ENCODE peak calls at places on chromosomes 1 and 21, in four cellular contexts. S is fibroblast of pulmonary artery; Y is activated CD4-positive, alpha-beta T cell treated with anti-CD3 and anti-CD28 coated beads, Interleukin-2, amount 50 U/mL, for 1 hour; P is RWPE1. I is an unnamed sample.

GRCh38 chr1:6447818-6448748 is 17.9 kb downstream of the TNFRSF25 start:
- DNase-seq in S (no peak), P (no peak), Y (peak), I (no peak)

GRCh38 chr1:77282866-77283539 is 1.2 kb downstream of the AK5 start:
- DNase-seq in P (no peak), Y (peak), S (no peak), I (no peak)

GRCh38 chr21:34865922-34866271 is 183.2 kb downstream of the RUNX1 start:
- DNase-seq in Y (no peak), P (no peak), S (no peak), I (no peak)

GRCh38 chr1:214454619-214455396 is 96.6 kb downstream of the PTPN14 start:
- DNase-seq in Y (no peak), P (peak), S (peak), I (no peak)

GRCh38 chr1:113593550-113594288 is 165.6 kb downstream of the PHTF1 start:
- DNase-seq in S (no peak), P (no peak), Y (no peak), I (no peak)

GRCh38 chr1:154442006-154442740 is 37.0 kb downstream of the IL6R start:
- DNase-seq in P (no peak), S (peak), Y (no peak), I (no peak)

GRCh38 chr1:225996946-225997545 is 2.1 kb downstream of the SDE2 start:
- DNase-seq in P (no peak), Y (no peak), S (peak), I (peak)

GRCh38 chr1:165858364-165858823 is 31.0 kb downstream of the UCK2 start:
- DNase-seq in P (no peak), S (no peak), Y (no peak), I (no peak)

GRCh38 chr1:22870201-22870871 is 102.3 kb downstream of the LACTBL1 start:
- DNase-seq in P (no peak), Y (no peak), S (peak), I (no peak)

I was measured in CD4-positive, CD25-positive, alpha-beta regulatory T cell.